ENCODE peak calls at places on chromosomes 11 and 22, in ten cellular contexts. Y is ACHN; Z is activated effector memory CD4-positive, alpha-beta T cell treated with anti-CD3 and anti-CD28 coated beads, Interleukin-2, amount 50 U/mL, for 16 hours; C is T-helper 2 cell; H is retina; P is HuH-7; I is GF-D8; Q is EL; K is MCF 10A; A is fibroblast of mammary gland. T is an unnamed sample.

GRCh38 chr11:70736461-70736860 is 338.1 kb downstream of the CTTN start:
- DNase-seq in P (no peak), C (no peak), H (no peak), Y (no peak), I (no peak), Z (no peak), K (no peak), Q (no peak), A (no peak), T (no peak)

GRCh38 chr11:45394294-45395085 is 108.3 kb upstream of the SYT13 start:
- DNase-seq in A (no peak), I (no peak), Y (no peak), H (no peak), Q (no peak), K (no peak), Z (peak; percentile 42), C (no peak), P (no peak), T (no peak)

GRCh38 chr11:35321532-35322320 is 97.6 kb downstream of the SLC1A2 start:
- DNase-seq in K (no peak), Q (peak; percentile 63), A (peak; percentile 93), Y (no peak), C (no peak), H (peak; percentile 67), I (no peak), Z (no peak), P (no peak), T (no peak)

GRCh38 chr11:60720460-60720859 is 4.1 kb upstream of the MS4A18 start:
- DNase-seq in P (no peak), I (no peak), A (no peak), Z (no peak), Q (no peak), Y (no peak), C (no peak), K (no peak), H (no peak), T (no peak)

GRCh38 chr11:8596504-8597046 is 2.5 kb upstream of the STK33 start:
- DNase-seq in I (no peak), Z (no peak), P (no peak), C (no peak), Y (no peak), K (no peak), H (no peak), A (no peak), Q (no peak), T (no peak)

GRCh38 chr22:38104084-38104483 is 6.4 kb downstream of the BAIAP2L2 start:
- DNase-seq in P (peak; percentile 83), C (no peak), Q (peak; percentile 32), I (no peak), Z (no peak), Y (peak; percentile 24), H (no peak), K (peak; percentile 27), A (peak; percentile 33), T (peak; percentile 25)

GRCh38 chr22:40020956-40021355 is 26.2 kb downstream of the FAM83F start:
- DNase-seq in P (no peak), A (no peak), C (no peak), Q (no peak), Z (no peak), Y (no peak), H (no peak), K (no peak), I (no peak), T (no peak)

GRCh38 chr11:108009497-108010360 is 1.0 kb downstream of the CUL5 start:
- DNase-seq in P (no peak), Z (peak; percentile 64), I (peak; percentile 47), K (no peak), Q (peak; percentile 14), H (no peak), Y (peak; percentile 30), C (no peak), A (peak; percentile 18), T (peak; percentile 24)

T was measured in lung microvascular endothelial cell.